ENCODE peak calls at places on chromosomes 1 and 21, in four cellular contexts. O is dorsolateral prefrontal cortex, R is AG04450, H is AG04449. S is an unnamed sample.

GRCh38 chr1:174116042-174116441 is 43.3 kb upstream of the RABGAP1L start:
- DNase-seq in O (no peak), R (no peak), H (no peak), S (no peak)

GRCh38 chr1:165842363-165843129 is 15.1 kb downstream of the UCK2 start:
- DNase-seq in O (no peak), R (no peak), H (no peak), S (no peak)

GRCh38 chr1:210816136-210816535 is 317.8 kb downstream of the KCNH1 start:
- DNase-seq in O (no peak), R (no peak), H (no peak), S (no peak)

GRCh38 chr1:174703309-174703708 is 255.5 kb downstream of the GPR52 start:
- DNase-seq in O (no peak), R (no peak), H (no peak), S (no peak)

GRCh38 chr21:43355196-43355924 is 71.6 kb downstream of the SIK1 start:
- DNase-seq in O (no peak), R (no peak), H (no peak), S (no peak)

GRCh38 chr1:11492235-11492634 is 13.3 kb downstream of the DISP3 start:
- DNase-seq in O (no peak), R (no peak), H (no peak), S (no peak)

GRCh38 chr1:190126728-190127127 is 350.9 kb downstream of the BRINP3 start:
- DNase-seq in O (no peak), R (no peak), H (no peak), S (no peak)

GRCh38 chr1:161487483-161487827 is 17.8 kb upstream of the FCGR2A start:
- DNase-seq in O (no peak), R (no peak), H (no peak), S (no peak)

GRCh38 chr1:43344267-43344666 is 6.6 kb downstream of the MPL start:
- DNase-seq in O (no peak), R (no peak), H (no peak), S (no peak)

GRCh38 chr21:34875830-34876229 is 173.3 kb downstream of the RUNX1 start:
- DNase-seq in O (no peak), R (no peak), H (no peak), S (no peak)

GRCh38 chr1:115229016-115229415 is 109.0 kb downstream of the NGF start:
- DNase-seq in O (no peak), R (no peak), H (no peak), S (no peak)

GRCh38 chr1:101239095-101240040 is 2.5 kb downstream of the S1PR1 start:
- DNase-seq in O (no peak), R (no peak), H (no peak), S (no peak)
- TF ChIP-seq CTCF in O (no peak), R (no peak), H (no peak), S (peak)

GRCh38 chr1:64878090-64878489 is 88.3 kb downstream of the JAK1 start:
- DNase-seq in O (no peak), R (no peak), H (no peak), S (no peak)
- TF ChIP-seq CTCF in O (no peak), R (no peak), H (no peak), S (no peak)

GRCh38 chr1:74935446-74935845 is 198.7 kb upstream of the LHX8 start:
- DNase-seq in O (no peak), R (no peak), H (no peak), S (no peak)
- TF ChIP-seq CTCF in O (no peak), R (no peak), H (no peak), S (no peak)

DNA sequence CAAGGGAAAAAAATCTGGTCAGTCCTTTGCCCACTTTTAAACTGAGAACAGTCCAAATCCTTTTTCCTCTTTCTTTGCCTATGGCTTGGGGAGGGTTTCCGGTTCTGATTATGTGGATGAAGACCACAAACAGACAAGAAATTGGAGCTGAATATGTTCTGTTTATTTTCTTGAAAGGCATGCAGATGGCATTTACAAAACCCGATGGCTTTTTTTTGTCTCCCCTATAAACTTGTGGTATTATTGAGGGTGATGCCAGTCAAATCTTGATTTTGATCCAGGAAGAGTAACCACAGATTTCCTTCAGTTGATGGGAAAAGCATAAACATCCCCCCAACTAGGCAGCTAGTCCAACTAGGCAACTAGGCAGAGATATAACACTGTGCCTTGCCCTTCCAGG is 38.9 kb downstream of the PLPP3 start:
- DNase-seq in O (no peak), R (no peak), H (no peak), S (no peak)
- TF ChIP-seq CTCF in O (no peak), R (no peak), H (no peak), S (no peak)

GRCh38 chr1:150066838-150067183 is 765 bp upstream of the VPS45 start:
- DNase-seq in O (peak), R (no peak), H (no peak), S (peak)

GRCh38 chr1:150066328-150066727 is 1.2 kb upstream of the VPS45 start:
- DNase-seq in O (no peak), R (no peak), H (no peak), S (no peak)

GRCh38 chr1:150065184-150065871 is 2.2 kb upstream of the VPS45 start:
- DNase-seq in O (no peak), R (no peak), H (no peak), S (no peak)

GRCh38 chr1:150069923-150070322 is 2.3 kb downstream of the VPS45 start:
- DNase-seq in O (no peak), R (no peak), H (no peak), S (no peak)

DNA sequence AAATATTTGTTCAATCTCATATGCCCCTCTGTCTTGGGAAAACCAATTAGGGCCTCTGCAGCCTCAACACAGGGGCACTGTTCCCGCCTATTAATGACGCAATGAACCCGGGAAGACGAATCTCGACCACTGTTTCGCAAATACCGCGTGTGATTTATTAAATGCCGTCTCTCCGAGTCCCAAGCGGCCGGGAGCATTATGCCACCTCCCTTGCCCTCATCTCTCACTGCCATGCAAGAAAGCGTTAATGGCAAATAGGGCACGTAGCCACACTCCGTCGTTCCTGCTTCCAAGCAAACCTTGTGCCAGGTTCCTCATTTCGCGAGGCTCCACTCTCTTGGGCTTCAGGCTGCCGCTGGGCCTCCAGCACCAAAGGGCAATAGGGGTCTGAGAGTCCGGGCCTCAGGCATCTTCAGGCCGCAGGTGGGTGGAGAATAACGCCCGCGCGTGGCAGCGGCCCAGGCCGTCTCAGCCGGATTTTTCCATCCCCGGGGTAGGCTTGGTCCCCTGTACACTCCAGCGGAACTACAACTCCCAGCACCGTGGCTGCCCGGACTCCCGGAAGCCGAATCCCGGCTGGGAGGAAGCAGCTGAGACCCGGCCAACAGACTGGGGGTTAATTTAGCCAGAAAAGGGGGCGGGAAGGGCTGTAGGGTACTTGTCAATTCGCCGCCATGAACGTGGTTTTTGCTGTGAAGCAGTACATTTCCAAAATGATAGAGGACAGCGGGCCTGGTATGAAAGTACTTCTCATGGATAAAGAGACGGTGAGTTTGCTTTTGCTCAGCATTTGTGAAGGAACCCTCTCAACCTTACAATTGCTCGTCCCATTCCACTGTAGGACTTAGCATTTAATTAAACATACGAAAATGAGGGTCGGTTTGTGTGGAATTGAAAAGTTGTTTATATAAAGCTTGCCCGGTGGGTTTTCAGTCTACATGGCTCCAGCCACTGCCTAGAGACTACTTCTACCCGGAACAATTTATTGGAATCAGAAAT is at the start of gene VPS45:
- DNase-seq in O (peak), R (peak), H (peak), S (peak)
- TF ChIP-seq CTCF in O (peak), R (peak), H (peak), S (no peak)

DNA sequence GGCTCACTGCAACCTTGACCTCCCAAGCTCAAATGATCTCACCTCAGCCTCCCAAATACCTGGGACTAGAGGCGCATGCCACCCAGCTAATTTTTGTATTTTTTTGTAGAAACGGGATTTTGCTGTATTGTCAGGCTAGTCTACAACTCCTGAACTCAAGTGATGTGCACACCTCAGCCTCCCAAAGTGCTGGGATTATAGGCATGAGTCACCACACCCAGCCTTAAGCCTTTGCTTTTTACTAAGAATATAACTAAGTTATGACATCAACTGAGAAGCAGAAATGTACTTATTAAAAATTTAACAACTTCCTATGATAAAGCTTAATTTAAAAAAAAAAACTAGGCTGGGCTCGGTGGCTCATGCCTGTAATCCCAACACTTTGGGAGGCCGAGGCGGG is 8.9 kb upstream of the LSS start:
- DNase-seq in O (no peak), R (no peak), H (no peak), S (no peak)
- TF ChIP-seq CTCF in O (no peak), R (no peak), H (no peak), S (no peak)